ENCODE peak calls at places on chromosomes 1 and 21, in eight cellular contexts. One of them, this sample, is unnamed.

GRCh38 chr21:33682992-33683627 is 40.8 kb downstream of the ITSN1 start:
- DNase-seq in cardiac muscle cell: peak
- DNase-seq in NCI-H1092: no peak
- DNase-seq in colonic mucosa: no peak
- DNase-seq in C1 segment of cervical spinal cord: no peak
- DNase-seq in HEK293T: no peak
- DNase-seq in brain microvascular endothelial cell: peak
- DNase-seq in CD4-positive, alpha-beta T cell: no peak
- DNase-seq in this sample: no peak

GRCh38 chr1:157482717-157483116 is 69.6 kb downstream of the FCRL5 start:
- DNase-seq in CD4-positive, alpha-beta T cell: no peak
- DNase-seq in C1 segment of cervical spinal cord: no peak
- DNase-seq in HEK293T: no peak
- DNase-seq in colonic mucosa: no peak
- DNase-seq in brain microvascular endothelial cell: no peak
- DNase-seq in NCI-H1092: no peak
- DNase-seq in cardiac muscle cell: no peak
- DNase-seq in this sample: no peak

GRCh38 chr1:50658421-50659076 is 235.3 kb upstream of the DMRTA2 start:
- DNase-seq in brain microvascular endothelial cell: peak
- DNase-seq in NCI-H1092: no peak
- DNase-seq in C1 segment of cervical spinal cord: no peak
- DNase-seq in HEK293T: no peak
- DNase-seq in CD4-positive, alpha-beta T cell: no peak
- DNase-seq in colonic mucosa: no peak
- DNase-seq in cardiac muscle cell: no peak
- DNase-seq in this sample: no peak

GRCh38 chr1:203463469-203464062 is 12.0 kb upstream of the PRELP start:
- DNase-seq in NCI-H1092: no peak
- DNase-seq in colonic mucosa: no peak
- DNase-seq in CD4-positive, alpha-beta T cell: no peak
- DNase-seq in brain microvascular endothelial cell: no peak
- DNase-seq in C1 segment of cervical spinal cord: no peak
- DNase-seq in cardiac muscle cell: no peak
- DNase-seq in HEK293T: no peak
- DNase-seq in this sample: no peak

GRCh38 chr21:40563845-40564717 is 282.9 kb downstream of the DSCAM start:
- DNase-seq in C1 segment of cervical spinal cord: no peak
- DNase-seq in colonic mucosa: no peak
- DNase-seq in CD4-positive, alpha-beta T cell: no peak
- DNase-seq in cardiac muscle cell: no peak
- DNase-seq in NCI-H1092: no peak
- DNase-seq in brain microvascular endothelial cell: no peak
- DNase-seq in HEK293T: no peak
- DNase-seq in this sample: no peak

GRCh38 chr1:109905520-109905919 is 5.1 kb upstream of the CSF1 start:
- DNase-seq in colonic mucosa: no peak
- DNase-seq in C1 segment of cervical spinal cord: no peak
- DNase-seq in cardiac muscle cell: no peak
- DNase-seq in brain microvascular endothelial cell: no peak
- DNase-seq in CD4-positive, alpha-beta T cell: no peak
- DNase-seq in HEK293T: no peak
- DNase-seq in NCI-H1092: no peak
- DNase-seq in this sample: no peak

GRCh38 chr1:228897901-228898300 is 162.6 kb downstream of the RHOU start:
- DNase-seq in cardiac muscle cell: no peak
- DNase-seq in colonic mucosa: no peak
- DNase-seq in brain microvascular endothelial cell: no peak
- DNase-seq in NCI-H1092: no peak
- DNase-seq in C1 segment of cervical spinal cord: no peak
- DNase-seq in CD4-positive, alpha-beta T cell: no peak
- DNase-seq in HEK293T: no peak
- DNase-seq in this sample: no peak

GRCh38 chr1:8427493-8427892 is 109.6 kb downstream of the SLC45A1 start:
- DNase-seq in colonic mucosa: no peak
- DNase-seq in NCI-H1092: no peak
- DNase-seq in HEK293T: no peak
- DNase-seq in CD4-positive, alpha-beta T cell: no peak
- DNase-seq in C1 segment of cervical spinal cord: no peak
- DNase-seq in cardiac muscle cell: no peak
- DNase-seq in brain microvascular endothelial cell: no peak
- DNase-seq in this sample: no peak

GRCh38 chr1:31180338-31180737 is 59.3 kb downstream of the NKAIN1 start:
- DNase-seq in CD4-positive, alpha-beta T cell: no peak
- DNase-seq in HEK293T: no peak
- DNase-seq in brain microvascular endothelial cell: no peak
- DNase-seq in colonic mucosa: no peak
- DNase-seq in C1 segment of cervical spinal cord: no peak
- DNase-seq in cardiac muscle cell: peak
- DNase-seq in NCI-H1092: no peak
- DNase-seq in this sample: no peak

GRCh38 chr1:5980314-5981008 is 11.8 kb downstream of the NPHP4 start:
- DNase-seq in colonic mucosa: no peak
- DNase-seq in cardiac muscle cell: peak
- DNase-seq in C1 segment of cervical spinal cord: no peak
- DNase-seq in NCI-H1092: no peak
- DNase-seq in HEK293T: peak
- DNase-seq in brain microvascular endothelial cell: peak
- DNase-seq in CD4-positive, alpha-beta T cell: no peak
- DNase-seq in this sample: no peak